ENCODE peak calls at places on chromosomes 1 and 21, in four cellular contexts. One of them, this sample, is unnamed. For H3K4me1, the result is how much of the 10 kb centered on the place peaks cover.

GRCh38 chr21:21232320-21232719 is 234.1 kb downstream of the NCAM2 start:
- DNase-seq in right cardiac atrium: no peak
- DNase-seq in tibial nerve: no peak
- DNase-seq in PC-3: peak
- DNase-seq in this sample: no peak

GRCh38 chr1:169027607-169028320 is 78.7 kb upstream of the ATP1B1 start:
- DNase-seq in PC-3: no peak
- DNase-seq in right cardiac atrium: no peak
- DNase-seq in tibial nerve: no peak
- DNase-seq in this sample: no peak

GRCh38 chr1:173863224-173864151 is 4.3 kb downstream of the GAS5 start:
- DNase-seq in right cardiac atrium: no peak
- DNase-seq in tibial nerve: no peak
- DNase-seq in PC-3: no peak
- DNase-seq in this sample: no peak

GRCh38 chr1:177256153-177256814 is 85.5 kb downstream of the BRINP2 start:
- DNase-seq in tibial nerve: no peak
- DNase-seq in PC-3: peak
- DNase-seq in right cardiac atrium: peak
- DNase-seq in this sample: no peak

GRCh38 chr1:243391355-243391754 is 135.5 kb downstream of the SDCCAG8 start:
- DNase-seq in tibial nerve: no peak
- DNase-seq in PC-3: no peak
- DNase-seq in right cardiac atrium: no peak
- DNase-seq in this sample: no peak

GRCh38 chr1:85319488-85319887 is 43.1 kb upstream of the BCL10 start:
- DNase-seq in right cardiac atrium: no peak
- DNase-seq in PC-3: no peak
- DNase-seq in tibial nerve: no peak
- DNase-seq in this sample: no peak

GRCh38 chr21:31182231-31183129 is 144.2 kb upstream of the KRTAP19-8 start:
- DNase-seq in PC-3: no peak
- DNase-seq in tibial nerve: no peak
- DNase-seq in right cardiac atrium: no peak
- DNase-seq in this sample: peak

GRCh38 chr1:182357913-182358312 is 33.7 kb downstream of the GLUL start:
- DNase-seq in right cardiac atrium: no peak
- DNase-seq in PC-3: no peak
- DNase-seq in tibial nerve: no peak
- DNase-seq in this sample: no peak

GRCh38 chr1:26159113-26160039 is 497 bp downstream of the FAM110D start:
- DNase-seq in PC-3: no peak
- DNase-seq in right cardiac atrium: peak
- DNase-seq in tibial nerve: no peak
- DNase-seq in this sample: no peak
- H3K4me1 ChIP-seq in PC-3: under half
- H3K4me1 ChIP-seq in right cardiac atrium: under half
- H3K4me1 ChIP-seq in tibial nerve: under half
- H3K4me1 ChIP-seq in this sample: under half

DNA sequence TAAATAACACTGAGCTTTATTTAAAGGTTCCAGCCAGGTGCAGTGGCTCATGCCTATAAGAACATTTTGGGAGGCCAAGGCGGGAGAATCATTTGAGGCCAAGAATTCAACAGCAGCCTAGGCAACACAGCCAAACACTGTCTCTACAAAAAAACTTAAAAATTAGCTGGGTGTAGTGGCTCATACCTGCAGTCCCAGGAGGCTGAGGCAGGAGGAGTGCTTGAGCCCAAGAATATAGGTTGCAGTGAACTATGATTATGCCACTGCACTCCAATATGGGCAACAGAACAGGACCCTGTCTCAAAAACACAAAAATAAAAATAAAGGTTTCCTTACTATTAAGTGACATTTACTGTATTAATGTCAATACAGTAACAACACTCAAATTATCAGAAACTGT is 2.1 kb downstream of the TAF12 start:
- DNase-seq in PC-3: peak
- DNase-seq in tibial nerve: no peak
- DNase-seq in right cardiac atrium: no peak
- DNase-seq in this sample: no peak
- H3K27ac ChIP-seq in PC-3: no peak
- H3K27ac ChIP-seq in tibial nerve: no peak
- H3K27ac ChIP-seq in right cardiac atrium: no peak
- H3K27ac ChIP-seq in this sample: no peak

DNA sequence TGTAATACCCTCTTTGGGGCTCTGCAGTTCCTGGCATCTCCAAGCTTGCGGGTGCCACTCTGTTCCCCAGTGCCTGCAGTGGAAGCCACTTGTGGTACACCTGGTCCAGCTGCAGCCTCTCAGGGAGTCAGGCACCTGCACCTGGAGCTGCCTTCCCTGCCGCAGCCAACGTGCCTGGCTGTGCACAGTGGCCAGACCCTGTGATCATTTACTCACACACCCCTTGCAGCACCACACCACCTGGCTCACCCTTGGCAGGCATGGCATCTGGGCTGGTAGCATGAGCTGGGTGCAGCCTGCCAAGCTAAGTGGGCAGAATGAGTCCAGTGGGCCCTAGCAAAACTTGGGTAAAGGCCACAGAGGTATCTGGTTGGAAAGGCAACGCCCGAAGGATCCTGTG is 51.1 kb upstream of the NTPCR start:
- DNase-seq in right cardiac atrium: no peak
- DNase-seq in tibial nerve: no peak
- DNase-seq in PC-3: no peak
- DNase-seq in this sample: no peak
- H3K4me1 ChIP-seq in right cardiac atrium: under half
- H3K4me1 ChIP-seq in tibial nerve: under half
- H3K4me1 ChIP-seq in PC-3: under half
- H3K4me1 ChIP-seq in this sample: under half

GRCh38 chr1:203660069-203660468 is 33.4 kb downstream of the ATP2B4 start:
- DNase-seq in tibial nerve: no peak
- DNase-seq in PC-3: no peak
- DNase-seq in right cardiac atrium: no peak
- DNase-seq in this sample: no peak
- H3K27ac ChIP-seq in tibial nerve: no peak
- H3K27ac ChIP-seq in PC-3: no peak
- H3K27ac ChIP-seq in right cardiac atrium: no peak
- H3K27ac ChIP-seq in this sample: no peak

GRCh38 chr1:225822655-225823403 is 12.9 kb downstream of the EPHX1 start:
- DNase-seq in tibial nerve: no peak
- DNase-seq in right cardiac atrium: no peak
- DNase-seq in PC-3: no peak
- DNase-seq in this sample: no peak
- H3K4me1 ChIP-seq in tibial nerve: under half
- H3K4me1 ChIP-seq in right cardiac atrium: under half
- H3K4me1 ChIP-seq in PC-3: under half
- H3K4me1 ChIP-seq in this sample: under half

DNA sequence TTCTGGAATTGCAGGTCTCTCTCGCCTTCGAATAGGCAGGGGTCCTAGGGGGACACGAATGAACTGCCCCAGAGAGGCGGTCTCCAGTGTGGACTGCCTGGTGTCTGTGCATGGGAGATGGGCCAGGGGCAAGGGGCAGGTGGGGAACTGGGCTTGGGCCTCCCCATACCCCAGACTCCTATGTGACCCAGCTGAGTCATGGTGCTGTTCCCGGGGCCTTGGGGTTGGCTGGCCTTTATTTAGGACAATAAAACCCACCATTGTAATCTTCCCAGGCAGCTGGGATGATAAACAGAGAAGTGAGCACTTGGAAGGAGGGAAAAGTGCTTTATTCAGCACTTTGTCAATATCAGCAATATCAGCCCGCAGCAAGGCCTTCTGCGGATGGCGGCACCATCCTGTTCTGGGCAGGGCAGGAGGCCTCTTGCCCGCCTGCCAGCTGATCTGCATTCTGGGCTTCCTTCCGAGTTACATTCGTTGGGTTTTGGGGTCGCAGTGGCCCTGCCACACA is 209.0 kb upstream of the TMEM51 start:
- DNase-seq in tibial nerve: no peak
- DNase-seq in PC-3: no peak
- DNase-seq in right cardiac atrium: no peak
- DNase-seq in this sample: no peak
- H3K27ac ChIP-seq in tibial nerve: no peak
- H3K27ac ChIP-seq in PC-3: no peak
- H3K27ac ChIP-seq in right cardiac atrium: peak
- H3K27ac ChIP-seq in this sample: no peak

GRCh38 chr1:29827237-29827750 is 591.0 kb downstream of the PTPRU start:
- DNase-seq in tibial nerve: no peak
- DNase-seq in PC-3: no peak
- DNase-seq in right cardiac atrium: no peak
- DNase-seq in this sample: no peak
- H3K4me1 ChIP-seq in tibial nerve: under half
- H3K4me1 ChIP-seq in PC-3: under half
- H3K4me1 ChIP-seq in right cardiac atrium: under half
- H3K4me1 ChIP-seq in this sample: under half